ENCODE peak calls at places on chromosomes 2 and 18, in six cellular contexts. I is H7, L is adrenal gland, A is GM23248, P is kidney epithelial cell, J is cardiac fibroblast. X is an unnamed sample.

GRCh38 chr2:67050621-67051020 is 346.5 kb upstream of the ETAA1 start:
- DNase-seq in I (no peak), J (peak), A (peak), P (no peak), L (no peak), X (no peak)

GRCh38 chr2:158723311-158723838 is 71.7 kb upstream of the DAPL1 start:
- DNase-seq in I (no peak), L (no peak), J (no peak), P (no peak), A (no peak), X (no peak)

GRCh38 chr2:288743-289361 is 961 bp upstream of the ALKAL2 start:
- DNase-seq in L (peak), J (no peak), P (no peak), A (no peak), I (peak), X (no peak)

GRCh38 chr2:182866461-182867369 is at the start of gene FRZB:
- DNase-seq in A (peak), P (peak), J (peak), I (peak), L (peak), X (peak)

GRCh38 chr2:71801969-71802368 is 345.7 kb downstream of the CYP26B1 start:
- DNase-seq in A (peak), J (peak), P (no peak), I (peak), L (peak), X (peak)

GRCh38 chr2:5984946-5985345 is 292.8 kb downstream of the SOX11 start:
- DNase-seq in I (no peak), A (no peak), P (no peak), J (no peak), L (no peak), X (no peak)

GRCh38 chr2:144349674-144350073 is 170.2 kb downstream of the ZEB2 start:
- DNase-seq in J (no peak), P (no peak), L (no peak), A (no peak), I (no peak), X (no peak)

GRCh38 chr18:62332964-62333695 is 8.0 kb downstream of the TNFRSF11A start:
- DNase-seq in I (no peak), A (no peak), P (no peak), L (no peak), J (no peak), X (no peak)

GRCh38 chr18:50817898-50818250 is 1.9 kb downstream of the MRO start:
- DNase-seq in P (no peak), L (no peak), A (peak), I (no peak), J (peak), X (no peak)

GRCh38 chr18:13260114-13260926 is 41.8 kb downstream of the LDLRAD4 start:
- DNase-seq in I (no peak), P (no peak), L (peak), J (no peak), A (peak), X (no peak)

GRCh38 chr18:13262839-13263691 is 44.5 kb downstream of the LDLRAD4 start:
- DNase-seq in P (no peak), I (no peak), A (no peak), J (no peak), L (peak), X (no peak)

GRCh38 chr18:13259701-13260100 is 41.1 kb downstream of the LDLRAD4 start:
- DNase-seq in P (no peak), I (no peak), L (peak), A (no peak), J (no peak), X (no peak)

GRCh38 chr18:13260927-13261471 is 42.4 kb downstream of the LDLRAD4 start:
- DNase-seq in L (peak), J (no peak), P (no peak), A (no peak), I (no peak), X (no peak)

GRCh38 chr18:13261658-13262357 is 43.2 kb downstream of the LDLRAD4 start:
- DNase-seq in A (no peak), I (no peak), J (no peak), P (no peak), L (peak), X (no peak)
- H3K4me3 ChIP-seq in A (no peak), I (no peak), J (no peak), P (no peak), L (no peak), X (no peak)

GRCh38 chr2:165953655-165954606 is at the start of gene TTC21B:
- DNase-seq in I (peak), J (peak), A (peak), P (peak), L (peak), X (peak)

GRCh38 chr2:165952600-165953210 is 871 bp downstream of the TTC21B start:
- DNase-seq in P (no peak), J (peak), L (no peak), A (peak), I (no peak), X (no peak)

GRCh38 chr2:165950438-165950837 is 3.1 kb downstream of the TTC21B start:
- DNase-seq in A (no peak), P (no peak), J (no peak), I (no peak), L (no peak), X (no peak)

GRCh38 chr2:165953306-165953654 is 296 bp downstream of the TTC21B start:
- DNase-seq in P (no peak), I (no peak), J (no peak), A (no peak), L (no peak), X (no peak)

GRCh38 chr2:165952085-165952484 is 1.5 kb downstream of the TTC21B start:
- DNase-seq in P (no peak), J (no peak), A (no peak), L (no peak), I (no peak), X (no peak)
- H3K4me3 ChIP-seq in P (no peak), J (peak), A (peak), L (no peak), I (no peak), X (peak)

GRCh38 chr2:86809481-86810121 is 18.9 kb upstream of the CD8A start:
- DNase-seq in I (peak), J (no peak), L (no peak), P (no peak), A (no peak), X (no peak)
- H3K4me3 ChIP-seq in I (no peak), J (no peak), L (no peak), P (no peak), A (no peak), X (peak)

DNA sequence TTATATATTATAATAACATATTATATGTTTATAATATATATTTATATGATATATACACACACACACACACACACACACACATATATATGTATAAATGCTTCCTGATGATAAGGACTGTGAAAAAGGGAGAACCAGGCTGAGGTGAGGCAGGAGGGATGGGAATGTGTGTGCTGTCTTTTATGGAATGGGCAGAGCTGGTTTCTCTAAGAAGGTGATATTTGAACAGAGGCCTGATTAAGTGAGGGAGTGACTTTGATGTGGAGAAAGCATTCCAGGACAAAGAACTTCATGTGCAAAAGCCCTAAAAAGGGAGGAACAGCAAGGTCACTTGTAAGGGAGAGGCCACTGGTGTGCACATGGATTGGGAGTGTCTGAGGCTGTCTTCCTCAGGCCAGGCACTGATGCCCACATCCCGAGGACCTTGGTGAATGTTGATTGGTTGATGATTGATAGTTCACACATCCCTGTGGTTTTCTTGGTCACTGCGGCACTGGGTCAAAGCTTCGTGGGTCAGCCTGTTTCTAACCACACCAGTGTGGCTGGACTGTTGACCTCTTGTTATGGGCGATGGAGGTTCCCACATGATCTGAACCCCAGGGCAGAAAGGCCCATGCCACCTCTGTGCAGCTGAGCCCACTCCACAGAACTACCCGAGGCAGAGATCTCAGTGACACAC is 196.9 kb downstream of the MYCN start:
- DNase-seq in P (no peak), L (no peak), I (no peak), A (no peak), J (no peak), X (no peak)
- H3K4me3 ChIP-seq in P (no peak), L (no peak), I (no peak), A (no peak), J (no peak), X (no peak)

GRCh38 chr2:188979730-188980123 is 5.6 kb downstream of the COL3A1 start:
- DNase-seq in L (no peak), P (no peak), A (no peak), I (no peak), J (peak), X (no peak)

GRCh38 chr2:188975497-188976102 is 1.4 kb downstream of the COL3A1 start:
- DNase-seq in L (peak), A (peak), J (peak), I (peak), P (no peak), X (peak)

GRCh38 chr2:188976545-188977268 is 2.5 kb downstream of the COL3A1 start:
- DNase-seq in I (no peak), L (no peak), A (peak), P (no peak), J (peak), X (no peak)

GRCh38 chr2:188979119-188979729 is 5.1 kb downstream of the COL3A1 start:
- DNase-seq in J (no peak), L (no peak), A (no peak), I (no peak), P (no peak), X (no peak)

GRCh38 chr2:188978291-188979081 is 4.3 kb downstream of the COL3A1 start:
- DNase-seq in J (peak), I (peak), P (peak), A (peak), L (peak), X (no peak)
- H3K4me3 ChIP-seq in J (peak), I (no peak), P (no peak), A (peak), L (no peak), X (peak)

X was measured in transverse colon.